ENCODE peak calls at places on chromosomes 13 and 19, in seven cellular contexts. T is upper lobe of left lung, Z is prostate gland, L is HepG2, B is HCT116, K is stomach, I is H1. J is an unnamed sample.

GRCh38 chr13:27012482-27013197 is 159.0 kb downstream of the USP12 start:
- DNase-seq in B (no peak), Z (no peak), I (peak), T (no peak), K (no peak), L (no peak), J (no peak)

GRCh38 chr13:69291292-69291906 is 816.2 kb upstream of the ATXN8OS start:
- DNase-seq in K (no peak), L (no peak), B (no peak), T (no peak), Z (no peak), I (no peak), J (no peak)

GRCh38 chr13:37995052-37995451 is 125.5 kb upstream of the TRPC4 start:
- DNase-seq in T (no peak), Z (no peak), I (no peak), B (no peak), L (no peak), K (no peak), J (no peak)

GRCh38 chr13:26950968-26951367 is 190.4 kb upstream of the GPR12 start:
- DNase-seq in T (peak), B (no peak), I (no peak), L (no peak), K (no peak), Z (no peak), J (no peak)

GRCh38 chr19:35013820-35014754 is 14.0 kb downstream of the GRAMD1A start:
- DNase-seq in Z (no peak), K (no peak), B (no peak), I (no peak), T (no peak), L (no peak), J (peak)

GRCh38 chr19:45250216-45250831 is 747 bp upstream of the MARK4 start:
- DNase-seq in I (no peak), Z (no peak), L (no peak), B (no peak), K (no peak), T (peak), J (no peak)

GRCh38 chr19:11560404-11560988 is 1.5 kb upstream of the ELOF1 start:
- DNase-seq in L (peak), T (no peak), I (peak), K (peak), Z (peak), B (peak), J (peak)

GRCh38 chr13:32225494-32225931 is 89.7 kb downstream of the ZAR1L start:
- DNase-seq in I (no peak), Z (no peak), K (no peak), B (no peak), T (no peak), L (no peak), J (no peak)

GRCh38 chr13:113528101-113528797 is 37.7 kb upstream of the DCUN1D2 start:
- DNase-seq in B (no peak), K (peak), I (no peak), Z (peak), L (no peak), T (no peak), J (peak)

GRCh38 chr13:23386533-23386932 is 47.0 kb downstream of the SACS start:
- DNase-seq in L (no peak), T (no peak), Z (no peak), B (no peak), K (no peak), I (no peak), J (no peak)

GRCh38 chr13:21608961-21609360 is 5.0 kb upstream of the MICU2 start:
- DNase-seq in T (no peak), I (no peak), B (no peak), Z (no peak), K (no peak), L (no peak), J (no peak)

GRCh38 chr13:114068723-114069322 is 63.6 kb downstream of the RASA3 start:
- DNase-seq in K (no peak), T (peak), L (no peak), B (no peak), I (no peak), Z (no peak), J (peak)

GRCh38 chr13:40333238-40333637 is 333.2 kb downstream of the FOXO1 start:
- DNase-seq in Z (peak), I (no peak), L (no peak), K (no peak), T (no peak), B (no peak), J (no peak)

GRCh38 chr19:17624314-17624991 is 63.7 kb downstream of the UNC13A start:
- DNase-seq in T (no peak), L (no peak), I (no peak), Z (no peak), K (no peak), B (no peak), J (no peak)

GRCh38 chr13:36345438-36346221 is 564 bp downstream of the SPART start:
- DNase-seq in I (peak), Z (peak), B (no peak), T (peak), L (peak), K (peak), J (peak)
- TF ChIP-seq POLR2A in I (no peak), Z (no peak), B (no peak), T (no peak), L (no peak), K (no peak), J (peak)

GRCh38 chr19:9498183-9498902 is at the start of gene ZNF560:
- DNase-seq in I (peak), Z (no peak), T (peak), K (no peak), L (no peak), B (no peak), J (no peak)
- TF ChIP-seq CTCF in I (no peak), Z (no peak), T (no peak), K (no peak), L (no peak), B (peak), J (no peak)

GRCh38 chr13:105240356-105240755 is 1295.1 kb downstream of the EFNB2 start:
- DNase-seq in Z (no peak), K (no peak), L (no peak), I (no peak), B (no peak), T (no peak), J (no peak)
- TF ChIP-seq POLR2AphosphoS5 in Z (no peak), K (no peak), L (no peak), I (no peak), B (no peak), T (no peak), J (no peak)

DNA sequence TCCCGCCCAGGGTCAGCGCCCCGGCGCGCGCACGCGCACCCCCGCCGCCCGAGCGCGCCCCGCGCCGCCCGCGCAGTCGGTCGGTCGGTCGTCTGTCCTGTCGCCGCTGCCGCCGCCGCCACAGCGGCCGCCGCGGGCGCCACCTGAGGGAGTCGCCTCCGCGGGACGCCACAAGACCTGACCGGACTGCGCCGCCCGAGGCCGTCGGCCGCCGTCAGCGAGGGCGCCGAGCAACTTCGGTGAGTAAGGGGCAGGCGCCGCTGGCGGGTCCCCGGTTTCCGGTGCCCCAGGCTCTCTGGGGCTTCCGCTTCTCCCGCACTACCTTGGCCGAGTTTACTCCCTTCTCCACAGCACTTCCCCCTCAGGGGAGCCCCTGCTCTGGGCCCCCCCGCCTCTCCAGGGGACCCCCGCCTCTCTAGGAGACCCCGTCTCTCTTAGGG is 19.6 kb upstream of the GATAD2A start:
- DNase-seq in B (no peak), L (no peak), T (peak), Z (peak), I (peak), K (no peak), J (no peak)
- TF ChIP-seq POLR2A in B (peak), L (peak), T (no peak), Z (no peak), I (no peak), K (no peak), J (no peak)

GRCh38 chr19:38812841-38813320 is at the start of gene LGALS4:
- DNase-seq in L (no peak), T (peak), B (no peak), I (no peak), K (peak), Z (no peak), J (no peak)
- TF ChIP-seq CTCF in L (no peak), T (no peak), B (no peak), I (no peak), K (no peak), Z (no peak), J (no peak)

GRCh38 chr19:46787331-46788100 is 878 bp downstream of the SLC1A5 start:
- DNase-seq in K (peak), B (no peak), L (peak), T (peak), Z (no peak), I (peak), J (peak)
- TF ChIP-seq POLR2AphosphoS5 in K (peak), B (no peak), L (no peak), T (peak), Z (peak), I (no peak), J (peak)

J was measured in sigmoid colon.